ENCODE peak calls at places on chromosomes 7 and 10, in eight cellular contexts. One of them, this sample, is unnamed.

GRCh38 chr10:56586391-56586790 is 225.3 kb upstream of the ZWINT start:
- DNase-seq in bronchial epithelial cell: no peak
- DNase-seq in cardiac fibroblast: no peak
- DNase-seq in NB4: no peak
- DNase-seq in GM10248: no peak
- DNase-seq in heart right ventricle: no peak
- DNase-seq in fibroblast of pulmonary artery: no peak
- DNase-seq in dorsolateral prefrontal cortex: no peak
- DNase-seq in this sample: no peak

GRCh38 chr7:158021836-158022235 is 565.8 kb downstream of the PTPRN2 start:
- DNase-seq in bronchial epithelial cell: no peak
- DNase-seq in cardiac fibroblast: no peak
- DNase-seq in NB4: no peak
- DNase-seq in GM10248: no peak
- DNase-seq in heart right ventricle: no peak
- DNase-seq in fibroblast of pulmonary artery: no peak
- DNase-seq in dorsolateral prefrontal cortex: no peak
- DNase-seq in this sample: no peak

GRCh38 chr7:70240873-70241272 is 642.6 kb downstream of the AUTS2 start:
- DNase-seq in bronchial epithelial cell: no peak
- DNase-seq in cardiac fibroblast: no peak
- DNase-seq in NB4: no peak
- DNase-seq in GM10248: no peak
- DNase-seq in heart right ventricle: no peak
- DNase-seq in fibroblast of pulmonary artery: no peak
- DNase-seq in dorsolateral prefrontal cortex: no peak
- DNase-seq in this sample: no peak

GRCh38 chr7:127863082-127863481 is 168.2 kb downstream of the LRRC4 start:
- DNase-seq in bronchial epithelial cell: no peak
- DNase-seq in cardiac fibroblast: no peak
- DNase-seq in NB4: no peak
- DNase-seq in GM10248: no peak
- DNase-seq in heart right ventricle: no peak
- DNase-seq in fibroblast of pulmonary artery: no peak
- DNase-seq in dorsolateral prefrontal cortex: no peak
- DNase-seq in this sample: no peak

GRCh38 chr7:120021085-120021484 is 251.9 kb upstream of the KCND2 start:
- DNase-seq in bronchial epithelial cell: peak; percentile 5
- DNase-seq in cardiac fibroblast: peak; percentile 22
- DNase-seq in NB4: no peak
- DNase-seq in GM10248: no peak
- DNase-seq in heart right ventricle: no peak
- DNase-seq in fibroblast of pulmonary artery: peak; percentile 42
- DNase-seq in dorsolateral prefrontal cortex: no peak
- DNase-seq in this sample: no peak

GRCh38 chr7:150668472-150668911 is 17.0 kb upstream of the GIMAP2 start:
- DNase-seq in bronchial epithelial cell: no peak
- DNase-seq in cardiac fibroblast: no peak
- DNase-seq in NB4: no peak
- DNase-seq in GM10248: peak; percentile 64
- DNase-seq in heart right ventricle: no peak
- DNase-seq in fibroblast of pulmonary artery: no peak
- DNase-seq in dorsolateral prefrontal cortex: no peak
- DNase-seq in this sample: no peak

GRCh38 chr7:44244282-44244681 is 43.5 kb downstream of the YKT6 start:
- DNase-seq in bronchial epithelial cell: no peak
- DNase-seq in cardiac fibroblast: peak; percentile 26
- DNase-seq in NB4: peak; percentile 52
- DNase-seq in GM10248: peak; percentile 78
- DNase-seq in heart right ventricle: no peak
- DNase-seq in fibroblast of pulmonary artery: peak; percentile 18
- DNase-seq in dorsolateral prefrontal cortex: no peak
- DNase-seq in this sample: peak; percentile 38

GRCh38 chr7:44496385-44496784 is 5.9 kb upstream of the NUDCD3 start:
- DNase-seq in bronchial epithelial cell: no peak
- DNase-seq in cardiac fibroblast: no peak
- DNase-seq in NB4: no peak
- DNase-seq in GM10248: no peak
- DNase-seq in heart right ventricle: no peak
- DNase-seq in fibroblast of pulmonary artery: no peak
- DNase-seq in dorsolateral prefrontal cortex: no peak
- DNase-seq in this sample: no peak

GRCh38 chr10:92290076-92290836 is 622 bp downstream of the CPEB3 start:
- DNase-seq in bronchial epithelial cell: peak; percentile 55
- DNase-seq in cardiac fibroblast: peak; percentile 51
- DNase-seq in NB4: peak; percentile 52
- DNase-seq in GM10248: peak; percentile 42
- DNase-seq in heart right ventricle: peak; percentile 29
- DNase-seq in fibroblast of pulmonary artery: peak; percentile 50
- DNase-seq in dorsolateral prefrontal cortex: peak; percentile 55
- DNase-seq in this sample: peak; percentile 56

GRCh38 chr7:150941983-150942590 is 36.0 kb downstream of the KCNH2 start:
- DNase-seq in bronchial epithelial cell: peak; percentile 58
- DNase-seq in cardiac fibroblast: peak; percentile 7
- DNase-seq in NB4: peak; percentile 89
- DNase-seq in GM10248: peak; percentile 15
- DNase-seq in heart right ventricle: peak; percentile 66
- DNase-seq in fibroblast of pulmonary artery: no peak
- DNase-seq in dorsolateral prefrontal cortex: peak; percentile 40
- DNase-seq in this sample: no peak

GRCh38 chr10:32412499-32412853 is 33.5 kb upstream of the CCDC7 start:
- DNase-seq in bronchial epithelial cell: peak; percentile 86
- DNase-seq in cardiac fibroblast: peak; percentile 28
- DNase-seq in NB4: no peak
- DNase-seq in GM10248: no peak
- DNase-seq in heart right ventricle: no peak
- DNase-seq in fibroblast of pulmonary artery: peak; percentile 25
- DNase-seq in dorsolateral prefrontal cortex: no peak
- DNase-seq in this sample: no peak

GRCh38 chr7:99665312-99665759 is 14.5 kb downstream of the CYP3A5 start:
- DNase-seq in bronchial epithelial cell: no peak
- DNase-seq in cardiac fibroblast: no peak
- DNase-seq in NB4: no peak
- DNase-seq in GM10248: no peak
- DNase-seq in heart right ventricle: no peak
- DNase-seq in fibroblast of pulmonary artery: no peak
- DNase-seq in dorsolateral prefrontal cortex: no peak
- DNase-seq in this sample: no peak

GRCh38 chr10:50807851-50808776 is 68.4 kb downstream of the ASAH2B start:
- DNase-seq in bronchial epithelial cell: no peak
- DNase-seq in cardiac fibroblast: peak; percentile 19
- DNase-seq in NB4: no peak
- DNase-seq in GM10248: no peak
- DNase-seq in heart right ventricle: no peak
- DNase-seq in fibroblast of pulmonary artery: peak; percentile 4
- DNase-seq in dorsolateral prefrontal cortex: no peak
- DNase-seq in this sample: no peak

GRCh38 chr7:14834456-14834855 is 68.1 kb downstream of the DGKB start:
- DNase-seq in bronchial epithelial cell: peak; percentile 50
- DNase-seq in cardiac fibroblast: peak; percentile 76
- DNase-seq in NB4: no peak
- DNase-seq in GM10248: no peak
- DNase-seq in heart right ventricle: peak; percentile 16
- DNase-seq in fibroblast of pulmonary artery: peak; percentile 73
- DNase-seq in dorsolateral prefrontal cortex: no peak
- DNase-seq in this sample: no peak

GRCh38 chr10:124384142-124384541 is 34.6 kb downstream of the OAT start:
- DNase-seq in bronchial epithelial cell: no peak
- DNase-seq in cardiac fibroblast: peak; percentile 20
- DNase-seq in NB4: no peak
- DNase-seq in GM10248: no peak
- DNase-seq in heart right ventricle: no peak
- DNase-seq in fibroblast of pulmonary artery: no peak
- DNase-seq in dorsolateral prefrontal cortex: no peak
- DNase-seq in this sample: peak; percentile 19

GRCh38 chr10:91435241-91435640 is 25.1 kb downstream of the HECTD2 start:
- DNase-seq in bronchial epithelial cell: no peak
- DNase-seq in cardiac fibroblast: no peak
- DNase-seq in NB4: peak; percentile 17
- DNase-seq in GM10248: no peak
- DNase-seq in heart right ventricle: no peak
- DNase-seq in fibroblast of pulmonary artery: no peak
- DNase-seq in dorsolateral prefrontal cortex: no peak
- DNase-seq in this sample: no peak

GRCh38 chr7:27095897-27096755 is at the start of gene HOXA1:
- DNase-seq in bronchial epithelial cell: peak; percentile 74
- DNase-seq in cardiac fibroblast: peak; percentile 67
- DNase-seq in NB4: peak; percentile 98
- DNase-seq in GM10248: peak; percentile 93
- DNase-seq in heart right ventricle: peak; percentile 16
- DNase-seq in fibroblast of pulmonary artery: peak; percentile 72
- DNase-seq in dorsolateral prefrontal cortex: no peak
- DNase-seq in this sample: peak; percentile 93
- TF ChIP-seq CTCF in bronchial epithelial cell: no peak
- TF ChIP-seq CTCF in cardiac fibroblast: no peak
- TF ChIP-seq CTCF in NB4: no peak
- TF ChIP-seq CTCF in GM10248: peak; percentile 13
- TF ChIP-seq CTCF in heart right ventricle: no peak
- TF ChIP-seq CTCF in fibroblast of pulmonary artery: no peak
- TF ChIP-seq CTCF in dorsolateral prefrontal cortex: no peak
- TF ChIP-seq CTCF in this sample: no peak

GRCh38 chr7:45978731-45979211 is 57.7 kb upstream of the IGFBP3 start:
- DNase-seq in bronchial epithelial cell: peak; percentile 34
- DNase-seq in cardiac fibroblast: peak; percentile 20
- DNase-seq in NB4: no peak
- DNase-seq in GM10248: peak; percentile 6
- DNase-seq in heart right ventricle: no peak
- DNase-seq in fibroblast of pulmonary artery: peak; percentile 21
- DNase-seq in dorsolateral prefrontal cortex: no peak
- DNase-seq in this sample: peak; percentile 11
- TF ChIP-seq CTCF in bronchial epithelial cell: no peak
- TF ChIP-seq CTCF in cardiac fibroblast: no peak
- TF ChIP-seq CTCF in NB4: no peak
- TF ChIP-seq CTCF in GM10248: no peak
- TF ChIP-seq CTCF in heart right ventricle: no peak
- TF ChIP-seq CTCF in fibroblast of pulmonary artery: no peak
- TF ChIP-seq CTCF in dorsolateral prefrontal cortex: no peak
- TF ChIP-seq CTCF in this sample: no peak

GRCh38 chr7:83001362-83002040 is 161.2 kb downstream of the PCLO start:
- DNase-seq in bronchial epithelial cell: peak; percentile 68
- DNase-seq in cardiac fibroblast: no peak
- DNase-seq in NB4: no peak
- DNase-seq in GM10248: no peak
- DNase-seq in heart right ventricle: no peak
- DNase-seq in fibroblast of pulmonary artery: no peak
- DNase-seq in dorsolateral prefrontal cortex: no peak
- DNase-seq in this sample: no peak

GRCh38 chr7:83005410-83005809 is 157.3 kb downstream of the PCLO start:
- DNase-seq in bronchial epithelial cell: peak; percentile 13
- DNase-seq in cardiac fibroblast: peak; percentile 16
- DNase-seq in NB4: peak; percentile 35
- DNase-seq in GM10248: no peak
- DNase-seq in heart right ventricle: no peak
- DNase-seq in fibroblast of pulmonary artery: peak; percentile 41
- DNase-seq in dorsolateral prefrontal cortex: no peak
- DNase-seq in this sample: no peak
- TF ChIP-seq CTCF in bronchial epithelial cell: no peak
- TF ChIP-seq CTCF in cardiac fibroblast: peak; percentile 10
- TF ChIP-seq CTCF in NB4: no peak
- TF ChIP-seq CTCF in GM10248: no peak
- TF ChIP-seq CTCF in heart right ventricle: no peak
- TF ChIP-seq CTCF in fibroblast of pulmonary artery: peak; percentile 36
- TF ChIP-seq CTCF in dorsolateral prefrontal cortex: no peak
- TF ChIP-seq CTCF in this sample: no peak

GRCh38 chr10:49567810-49568209 is 28.9 kb upstream of the ERCC6 start:
- DNase-seq in bronchial epithelial cell: no peak
- DNase-seq in cardiac fibroblast: no peak
- DNase-seq in NB4: no peak
- DNase-seq in GM10248: no peak
- DNase-seq in heart right ventricle: no peak
- DNase-seq in fibroblast of pulmonary artery: no peak
- DNase-seq in dorsolateral prefrontal cortex: no peak
- DNase-seq in this sample: no peak

GRCh38 chr10:49568235-49568634 is 29.3 kb upstream of the ERCC6 start:
- DNase-seq in bronchial epithelial cell: no peak
- DNase-seq in cardiac fibroblast: peak; percentile 73
- DNase-seq in NB4: no peak
- DNase-seq in GM10248: no peak
- DNase-seq in heart right ventricle: no peak
- DNase-seq in fibroblast of pulmonary artery: peak; percentile 65
- DNase-seq in dorsolateral prefrontal cortex: no peak
- DNase-seq in this sample: peak; percentile 29

GRCh38 chr10:49571419-49571818 is 32.5 kb upstream of the ERCC6 start:
- DNase-seq in bronchial epithelial cell: peak; percentile 51
- DNase-seq in cardiac fibroblast: no peak
- DNase-seq in NB4: no peak
- DNase-seq in GM10248: no peak
- DNase-seq in heart right ventricle: no peak
- DNase-seq in fibroblast of pulmonary artery: peak; percentile 52
- DNase-seq in dorsolateral prefrontal cortex: no peak
- DNase-seq in this sample: no peak

GRCh38 chr10:49572594-49573114 is 33.7 kb upstream of the ERCC6 start:
- DNase-seq in bronchial epithelial cell: no peak
- DNase-seq in cardiac fibroblast: no peak
- DNase-seq in NB4: no peak
- DNase-seq in GM10248: no peak
- DNase-seq in heart right ventricle: no peak
- DNase-seq in fibroblast of pulmonary artery: no peak
- DNase-seq in dorsolateral prefrontal cortex: no peak
- DNase-seq in this sample: no peak

GRCh38 chr10:49569031-49569765 is 30.3 kb upstream of the ERCC6 start:
- DNase-seq in bronchial epithelial cell: peak; percentile 83
- DNase-seq in cardiac fibroblast: peak; percentile 82
- DNase-seq in NB4: peak; percentile 47
- DNase-seq in GM10248: no peak
- DNase-seq in heart right ventricle: no peak
- DNase-seq in fibroblast of pulmonary artery: peak; percentile 84
- DNase-seq in dorsolateral prefrontal cortex: no peak
- DNase-seq in this sample: peak; percentile 55
- TF ChIP-seq CTCF in bronchial epithelial cell: no peak
- TF ChIP-seq CTCF in cardiac fibroblast: no peak
- TF ChIP-seq CTCF in NB4: no peak
- TF ChIP-seq CTCF in GM10248: no peak
- TF ChIP-seq CTCF in heart right ventricle: no peak
- TF ChIP-seq CTCF in fibroblast of pulmonary artery: no peak
- TF ChIP-seq CTCF in dorsolateral prefrontal cortex: no peak
- TF ChIP-seq CTCF in this sample: no peak

This sample was measured in MCF 10A.